ENCODE peak calls at places on chromosomes 3 and 15, in six cellular contexts. H is fibroblast of the conjunctiva; U is T follicular helper cell; G is fibroblast of mammary gland; V is HEK293T; R is activated CD8-positive, alpha-beta memory T cell treated with anti-CD3 and anti-CD28 coated beads for 4 hours. A is an unnamed sample.

GRCh38 chr3:189502256-189502655 is 128.9 kb upstream of the TP63 start:
- DNase-seq in H (no peak), U (no peak), G (no peak), V (no peak), R (no peak), A (no peak)

GRCh38 chr3:183185696-183186095 is 23.2 kb upstream of the LAMP3 start:
- DNase-seq in H (peak; percentile 88), U (no peak), G (peak; percentile 94), V (no peak), R (no peak), A (peak; percentile 56)

GRCh38 chr15:69976366-69976994 is 121.2 kb downstream of the TLE3 start:
- DNase-seq in H (no peak), U (peak; percentile 14), G (peak; percentile 38), V (peak; percentile 38), R (peak; percentile 9), A (peak; percentile 23)

GRCh38 chr3:49081429-49081828 is 12.4 kb downstream of the QRICH1 start:
- DNase-seq in H (no peak), U (no peak), G (no peak), V (no peak), R (no peak), A (no peak)

GRCh38 chr3:157527471-157527881 is 24.3 kb upstream of the VEPH1 start:
- DNase-seq in H (no peak), U (no peak), G (peak; percentile 41), V (no peak), R (no peak), A (no peak)

GRCh38 chr15:60389261-60390077 is 8.3 kb downstream of the ANXA2 start:
- DNase-seq in H (no peak), U (no peak), G (no peak), V (no peak), R (no peak), A (no peak)

GRCh38 chr15:30038667-30039523 is 43.9 kb upstream of the GOLGA8J start:
- DNase-seq in H (no peak), U (no peak), G (no peak), V (no peak), R (no peak), A (no peak)

GRCh38 chr15:66359740-66360139 is 3.3 kb upstream of the TIPIN start:
- DNase-seq in H (no peak), U (no peak), G (no peak), V (no peak), R (no peak), A (no peak)

GRCh38 chr3:187693431-187693830 is 8.9 kb downstream of the RTP2 start:
- DNase-seq in H (no peak), U (no peak), G (no peak), V (no peak), R (no peak), A (no peak)

GRCh38 chr3:127492426-127492825 is 98.1 kb downstream of the TPRA1 start:
- DNase-seq in H (no peak), U (no peak), G (no peak), V (no peak), R (no peak), A (no peak)

GRCh38 chr15:29141908-29142747 is 127.5 kb downstream of the NSMCE3 start:
- DNase-seq in H (no peak), U (no peak), G (no peak), V (no peak), R (no peak), A (no peak)

GRCh38 chr15:54681578-54681977 is 515.2 kb downstream of the RSL24D1 start:
- DNase-seq in H (no peak), U (no peak), G (no peak), V (no peak), R (no peak), A (no peak)

GRCh38 chr3:9501226-9501625 is 52.4 kb downstream of the LHFPL4 start:
- DNase-seq in H (no peak), U (no peak), G (no peak), V (no peak), R (no peak), A (no peak)

GRCh38 chr3:56783644-56784451 is 17.9 kb downstream of the ARHGEF3 start:
- DNase-seq in H (peak; percentile 34), U (peak; percentile 52), G (peak; percentile 90), V (no peak), R (peak; percentile 50), A (no peak)

GRCh38 chr3:40690696-40691597 is 166.2 kb downstream of the ZNF621 start:
- DNase-seq in H (peak; percentile 34), U (no peak), G (peak; percentile 43), V (no peak), R (no peak), A (no peak)

GRCh38 chr3:53255360-53255774 is 455 bp downstream of the TKT start:
- DNase-seq in H (no peak), U (peak; percentile 11), G (no peak), V (no peak), R (peak; percentile 14), A (peak; percentile 32)

GRCh38 chr3:190322604-190323240 is 476 bp upstream of the CLDN1 start:
- DNase-seq in H (no peak), U (no peak), G (peak; percentile 38), V (no peak), R (no peak), A (no peak)

GRCh38 chr3:50490438-50490970 is 12.9 kb downstream of the CACNA2D2 start:
- DNase-seq in H (no peak), U (no peak), G (no peak), V (no peak), R (no peak), A (no peak)

GRCh38 chr3:14368885-14369284 is 33.5 kb upstream of the SLC6A6 start:
- DNase-seq in H (no peak), U (no peak), G (no peak), V (no peak), R (no peak), A (no peak)

GRCh38 chr15:65460948-65461347 is 38.2 kb upstream of the IGDCC4 start:
- DNase-seq in H (no peak), U (no peak), G (peak; percentile 54), V (no peak), R (no peak), A (peak; percentile 31)

GRCh38 chr15:58384667-58385066 is 47.1 kb upstream of the LIPC start:
- DNase-seq in H (no peak), U (no peak), G (no peak), V (no peak), R (no peak), A (no peak)

GRCh38 chr15:96232335-96232734 is 98.2 kb upstream of the NR2F2 start:
- DNase-seq in H (no peak), U (no peak), G (no peak), V (no peak), R (no peak), A (peak; percentile 84)

GRCh38 chr3:132268956-132269355 is 48.3 kb upstream of the ACP3 start:
- DNase-seq in H (no peak), U (no peak), G (peak; percentile 46), V (peak; percentile 23), R (no peak), A (no peak)

GRCh38 chr3:15403965-15404364 is 23.4 kb downstream of the METTL6 start:
- DNase-seq in H (no peak), U (no peak), G (no peak), V (no peak), R (no peak), A (no peak)

GRCh38 chr15:91949361-91949760 is 95.9 kb downstream of the SLCO3A1 start:
- DNase-seq in H (no peak), U (no peak), G (no peak), V (no peak), R (no peak), A (no peak)

GRCh38 chr15:73318463-73319351 is 50.1 kb downstream of the HCN4 start:
- DNase-seq in H (peak; percentile 5), U (no peak), G (peak; percentile 4), V (no peak), R (no peak), A (no peak)

GRCh38 chr15:70508561-70509281 is 254.6 kb downstream of the UACA start:
- DNase-seq in H (peak; percentile 66), U (no peak), G (peak; percentile 93), V (no peak), R (no peak), A (no peak)

GRCh38 chr15:59165726-59166125 is 40.9 kb upstream of the LDHAL6B start:
- DNase-seq in H (no peak), U (no peak), G (no peak), V (no peak), R (no peak), A (no peak)

GRCh38 chr3:57974796-57975388 is 33.3 kb upstream of the FLNB start:
- DNase-seq in H (peak; percentile 84), U (no peak), G (peak; percentile 95), V (no peak), R (no peak), A (peak; percentile 93)

GRCh38 chr15:58182460-58183163 is 44.4 kb downstream of the AQP9 start:
- DNase-seq in H (peak; percentile 37), U (no peak), G (peak; percentile 69), V (peak; percentile 72), R (no peak), A (peak; percentile 37)

GRCh38 chr3:121757087-121757811 is 7.7 kb upstream of the GOLGB1 start:
- DNase-seq in H (no peak), U (no peak), G (no peak), V (no peak), R (no peak), A (no peak)

GRCh38 chr3:468172-468571 is 271.6 kb downstream of the CHL1 start:
- DNase-seq in H (no peak), U (no peak), G (peak; percentile 6), V (peak; percentile 8), R (no peak), A (peak; percentile 48)

GRCh38 chr3:55559651-55560423 is 72.7 kb upstream of the WNT5A start:
- DNase-seq in H (no peak), U (no peak), G (no peak), V (no peak), R (no peak), A (no peak)